ENCODE peak calls at places on chromosome 16, in six cellular contexts. One of them, this sample, is unnamed.

GRCh38 chr16:87297407-87297806 is 19.8 kb downstream of the C16orf95 start:
- DNase-seq in dorsolateral prefrontal cortex: no peak
- DNase-seq in skeletal muscle cell: no peak
- DNase-seq in HL-60: no peak
- DNase-seq in GM23248: no peak
- DNase-seq in adrenal gland: no peak
- DNase-seq in this sample: no peak

GRCh38 chr16:82507271-82507670 is 119.5 kb upstream of the CDH13 start:
- DNase-seq in dorsolateral prefrontal cortex: no peak
- DNase-seq in skeletal muscle cell: no peak
- DNase-seq in HL-60: no peak
- DNase-seq in GM23248: no peak
- DNase-seq in adrenal gland: no peak
- DNase-seq in this sample: no peak

GRCh38 chr16:87350031-87350430 is 32.8 kb upstream of the C16orf95 start:
- DNase-seq in dorsolateral prefrontal cortex: no peak
- DNase-seq in skeletal muscle cell: no peak
- DNase-seq in HL-60: no peak
- DNase-seq in GM23248: no peak
- DNase-seq in adrenal gland: no peak
- DNase-seq in this sample: no peak

GRCh38 chr16:57187508-57187854 is 1.4 kb downstream of the RSPRY1 start:
- DNase-seq in dorsolateral prefrontal cortex: no peak
- DNase-seq in skeletal muscle cell: no peak
- DNase-seq in HL-60: no peak
- DNase-seq in GM23248: no peak
- DNase-seq in adrenal gland: no peak
- DNase-seq in this sample: peak; percentile 29

GRCh38 chr16:72932677-72933335 is 115.1 kb downstream of the ZFHX3 start:
- DNase-seq in dorsolateral prefrontal cortex: no peak
- DNase-seq in skeletal muscle cell: no peak
- DNase-seq in HL-60: no peak
- DNase-seq in GM23248: no peak
- DNase-seq in adrenal gland: peak; percentile 49
- DNase-seq in this sample: no peak

GRCh38 chr16:8931864-8932263 is 31.8 kb downstream of the USP7 start:
- DNase-seq in dorsolateral prefrontal cortex: no peak
- DNase-seq in skeletal muscle cell: no peak
- DNase-seq in HL-60: no peak
- DNase-seq in GM23248: peak; percentile 66
- DNase-seq in adrenal gland: no peak
- DNase-seq in this sample: no peak

GRCh38 chr16:66366433-66367299 is at the start of gene CDH5:
- DNase-seq in dorsolateral prefrontal cortex: peak; percentile 57
- DNase-seq in skeletal muscle cell: no peak
- DNase-seq in HL-60: no peak
- DNase-seq in GM23248: peak; percentile 9
- DNase-seq in adrenal gland: peak; percentile 75
- DNase-seq in this sample: no peak

GRCh38 chr16:87351320-87351698 is 32.3 kb downstream of the FBXO31 start:
- DNase-seq in dorsolateral prefrontal cortex: peak; percentile 70
- DNase-seq in skeletal muscle cell: no peak
- DNase-seq in HL-60: no peak
- DNase-seq in GM23248: no peak
- DNase-seq in adrenal gland: no peak
- DNase-seq in this sample: no peak

GRCh38 chr16:14405611-14406537 is 224.2 kb downstream of the PARN start:
- DNase-seq in dorsolateral prefrontal cortex: no peak
- DNase-seq in skeletal muscle cell: no peak
- DNase-seq in HL-60: no peak
- DNase-seq in GM23248: peak; percentile 61
- DNase-seq in adrenal gland: no peak
- DNase-seq in this sample: peak; percentile 80

GRCh38 chr16:50153648-50154368 is 702 bp downstream of the TENT4B start:
- DNase-seq in dorsolateral prefrontal cortex: peak; percentile 8
- DNase-seq in skeletal muscle cell: no peak
- DNase-seq in HL-60: no peak
- DNase-seq in GM23248: peak; percentile 56
- DNase-seq in adrenal gland: peak; percentile 68
- DNase-seq in this sample: peak; percentile 60

GRCh38 chr16:16019488-16019887 is 70.1 kb downstream of the ABCC1 start:
- DNase-seq in dorsolateral prefrontal cortex: no peak
- DNase-seq in skeletal muscle cell: no peak
- DNase-seq in HL-60: no peak
- DNase-seq in GM23248: peak; percentile 89
- DNase-seq in adrenal gland: peak; percentile 66
- DNase-seq in this sample: no peak

GRCh38 chr16:71441348-71441781 is 489 bp downstream of the TLE7 start:
- DNase-seq in dorsolateral prefrontal cortex: no peak
- DNase-seq in skeletal muscle cell: no peak
- DNase-seq in HL-60: no peak
- DNase-seq in GM23248: no peak
- DNase-seq in adrenal gland: peak; percentile 18
- DNase-seq in this sample: no peak

GRCh38 chr16:57377080-57377841 is 5.0 kb downstream of the CX3CL1 start:
- DNase-seq in dorsolateral prefrontal cortex: no peak
- DNase-seq in skeletal muscle cell: no peak
- DNase-seq in HL-60: no peak
- DNase-seq in GM23248: no peak
- DNase-seq in adrenal gland: no peak
- DNase-seq in this sample: peak; percentile 83

GRCh38 chr16:49440156-49441065 is 66.8 kb downstream of the C16orf78 start:
- DNase-seq in dorsolateral prefrontal cortex: no peak
- DNase-seq in skeletal muscle cell: no peak
- DNase-seq in HL-60: no peak
- DNase-seq in GM23248: no peak
- DNase-seq in adrenal gland: no peak
- DNase-seq in this sample: no peak

GRCh38 chr16:54587176-54587515 is 300.6 kb upstream of the IRX3 start:
- DNase-seq in dorsolateral prefrontal cortex: no peak
- DNase-seq in skeletal muscle cell: no peak
- DNase-seq in HL-60: no peak
- DNase-seq in GM23248: no peak
- DNase-seq in adrenal gland: no peak
- DNase-seq in this sample: no peak

GRCh38 chr16:676565-677297 is 1.3 kb downstream of the RHBDL1 start:
- DNase-seq in dorsolateral prefrontal cortex: no peak
- DNase-seq in skeletal muscle cell: no peak
- DNase-seq in HL-60: no peak
- DNase-seq in GM23248: no peak
- DNase-seq in adrenal gland: no peak
- DNase-seq in this sample: no peak
- H3K4me3 ChIP-seq in dorsolateral prefrontal cortex: no peak overlapping the region
- H3K4me3 ChIP-seq in skeletal muscle cell: no peak overlapping the region
- H3K4me3 ChIP-seq in HL-60: no peak overlapping the region
- H3K4me3 ChIP-seq in GM23248: no peak overlapping the region
- H3K4me3 ChIP-seq in adrenal gland: no peak overlapping the region
- H3K4me3 ChIP-seq in this sample: no peak overlapping the region

DNA sequence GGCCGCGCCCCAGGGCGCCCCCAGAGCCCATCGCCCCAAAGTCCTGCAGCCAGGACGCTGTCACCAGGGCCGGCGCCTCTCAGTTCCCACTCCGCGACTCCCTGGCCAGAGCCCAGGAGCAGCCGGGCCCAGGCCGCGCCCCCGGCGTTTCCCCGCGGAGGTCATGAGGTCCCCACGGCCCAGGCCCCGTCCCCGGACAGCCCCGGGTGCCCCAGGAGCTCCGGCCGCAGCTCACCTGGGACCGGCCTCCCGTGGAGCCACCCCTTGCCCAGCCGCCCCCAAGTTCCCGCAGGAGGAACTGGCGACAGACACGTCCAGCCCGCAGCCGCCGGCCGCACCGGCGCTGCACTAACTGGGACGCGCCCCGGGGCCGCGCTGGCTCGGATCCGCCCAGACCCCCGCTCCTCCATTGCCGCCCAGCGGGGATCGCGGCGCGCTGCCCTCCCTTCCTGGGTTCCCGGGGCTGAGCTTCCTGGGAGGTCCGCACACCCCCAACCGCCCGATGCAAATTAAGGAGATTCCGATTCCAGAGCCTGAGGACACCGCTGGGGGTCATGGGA is 9.7 kb downstream of the AHSP start:
- DNase-seq in dorsolateral prefrontal cortex: no peak
- DNase-seq in skeletal muscle cell: no peak
- DNase-seq in HL-60: no peak
- DNase-seq in GM23248: no peak
- DNase-seq in adrenal gland: no peak
- DNase-seq in this sample: no peak
- H3K4me3 ChIP-seq in dorsolateral prefrontal cortex: peak overlapping the region; percentile 39
- H3K4me3 ChIP-seq in skeletal muscle cell: peak overlapping the region; percentile 27
- H3K4me3 ChIP-seq in HL-60: peak overlapping the region; percentile 4
- H3K4me3 ChIP-seq in GM23248: no peak overlapping the region
- H3K4me3 ChIP-seq in adrenal gland: peak overlapping the region; percentile 49
- H3K4me3 ChIP-seq in this sample: no peak overlapping the region

GRCh38 chr16:1999866-2000514 is 9.6 kb downstream of the ZNF598 start:
- DNase-seq in dorsolateral prefrontal cortex: no peak
- DNase-seq in skeletal muscle cell: no peak
- DNase-seq in HL-60: no peak
- DNase-seq in GM23248: no peak
- DNase-seq in adrenal gland: no peak
- DNase-seq in this sample: no peak

GRCh38 chr16:2001035-2001434 is 8.6 kb downstream of the ZNF598 start:
- DNase-seq in dorsolateral prefrontal cortex: no peak
- DNase-seq in skeletal muscle cell: no peak
- DNase-seq in HL-60: no peak
- DNase-seq in GM23248: no peak
- DNase-seq in adrenal gland: no peak
- DNase-seq in this sample: no peak

GRCh38 chr16:2002406-2003230 is 7.0 kb downstream of the ZNF598 start:
- DNase-seq in dorsolateral prefrontal cortex: no peak
- DNase-seq in skeletal muscle cell: no peak
- DNase-seq in HL-60: no peak
- DNase-seq in GM23248: no peak
- DNase-seq in adrenal gland: no peak
- DNase-seq in this sample: no peak

GRCh38 chr16:2003231-2003826 is 6.3 kb downstream of the ZNF598 start:
- DNase-seq in dorsolateral prefrontal cortex: no peak
- DNase-seq in skeletal muscle cell: no peak
- DNase-seq in HL-60: no peak
- DNase-seq in GM23248: no peak
- DNase-seq in adrenal gland: no peak
- DNase-seq in this sample: no peak

DNA sequence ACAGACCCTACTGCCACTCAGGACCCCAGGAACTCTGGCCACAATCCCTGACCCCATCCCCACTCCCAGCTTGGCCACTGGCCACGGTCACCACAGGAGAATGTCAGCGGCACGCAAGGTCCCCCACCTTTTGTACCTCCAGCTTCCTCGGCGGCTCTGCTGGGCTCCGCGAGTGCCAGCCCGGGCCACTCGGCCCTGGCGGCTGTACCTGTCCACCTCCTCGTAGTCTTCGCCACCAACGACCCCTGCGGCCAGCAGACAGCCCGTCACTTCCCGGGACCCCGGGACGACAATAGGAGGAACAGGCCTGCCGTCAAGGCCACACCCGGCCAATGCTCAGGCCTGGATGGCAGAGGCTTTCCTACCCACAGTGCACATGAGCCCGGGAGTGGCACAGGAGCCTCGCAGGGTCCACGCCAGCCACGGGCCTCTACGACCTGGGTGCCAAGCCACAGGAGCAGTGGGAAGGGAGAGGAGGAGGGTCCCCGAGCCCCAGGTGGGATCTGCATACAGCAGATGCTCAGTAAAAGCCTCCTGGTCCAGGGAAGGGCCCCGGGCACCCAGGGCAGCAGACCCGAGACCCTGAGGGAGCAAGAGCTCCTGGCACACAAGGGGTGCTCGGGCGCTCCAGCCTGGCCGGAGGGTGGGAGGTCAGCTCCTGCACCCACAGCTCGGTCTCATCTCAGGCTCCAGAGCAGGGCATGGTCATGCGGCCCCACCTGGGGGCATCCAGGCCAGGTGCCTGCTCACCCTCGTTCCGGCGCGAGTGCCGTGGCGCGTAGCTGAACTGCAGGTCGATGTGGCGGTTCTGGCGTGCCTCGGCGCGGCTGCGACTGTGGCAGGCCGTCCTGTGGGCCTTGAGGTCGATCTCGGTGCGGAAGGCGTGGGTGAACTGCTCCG is 7.9 kb downstream of the ZNF598 start:
- DNase-seq in dorsolateral prefrontal cortex: no peak
- DNase-seq in skeletal muscle cell: no peak
- DNase-seq in HL-60: no peak
- DNase-seq in GM23248: no peak
- DNase-seq in adrenal gland: no peak
- DNase-seq in this sample: no peak
- H3K4me3 ChIP-seq in dorsolateral prefrontal cortex: no peak overlapping the region
- H3K4me3 ChIP-seq in skeletal muscle cell: no peak overlapping the region
- H3K4me3 ChIP-seq in HL-60: no peak overlapping the region
- H3K4me3 ChIP-seq in GM23248: no peak overlapping the region
- H3K4me3 ChIP-seq in adrenal gland: no peak overlapping the region
- H3K4me3 ChIP-seq in this sample: no peak overlapping the region

GRCh38 chr16:1155353-1156110 is 2.6 kb downstream of the CACNA1H start:
- DNase-seq in dorsolateral prefrontal cortex: no peak
- DNase-seq in skeletal muscle cell: no peak
- DNase-seq in HL-60: no peak
- DNase-seq in GM23248: no peak
- DNase-seq in adrenal gland: no peak
- DNase-seq in this sample: no peak
- H3K4me3 ChIP-seq in dorsolateral prefrontal cortex: no peak overlapping the region
- H3K4me3 ChIP-seq in skeletal muscle cell: no peak overlapping the region
- H3K4me3 ChIP-seq in HL-60: no peak overlapping the region
- H3K4me3 ChIP-seq in GM23248: no peak overlapping the region
- H3K4me3 ChIP-seq in adrenal gland: no peak overlapping the region
- H3K4me3 ChIP-seq in this sample: no peak overlapping the region

DNA sequence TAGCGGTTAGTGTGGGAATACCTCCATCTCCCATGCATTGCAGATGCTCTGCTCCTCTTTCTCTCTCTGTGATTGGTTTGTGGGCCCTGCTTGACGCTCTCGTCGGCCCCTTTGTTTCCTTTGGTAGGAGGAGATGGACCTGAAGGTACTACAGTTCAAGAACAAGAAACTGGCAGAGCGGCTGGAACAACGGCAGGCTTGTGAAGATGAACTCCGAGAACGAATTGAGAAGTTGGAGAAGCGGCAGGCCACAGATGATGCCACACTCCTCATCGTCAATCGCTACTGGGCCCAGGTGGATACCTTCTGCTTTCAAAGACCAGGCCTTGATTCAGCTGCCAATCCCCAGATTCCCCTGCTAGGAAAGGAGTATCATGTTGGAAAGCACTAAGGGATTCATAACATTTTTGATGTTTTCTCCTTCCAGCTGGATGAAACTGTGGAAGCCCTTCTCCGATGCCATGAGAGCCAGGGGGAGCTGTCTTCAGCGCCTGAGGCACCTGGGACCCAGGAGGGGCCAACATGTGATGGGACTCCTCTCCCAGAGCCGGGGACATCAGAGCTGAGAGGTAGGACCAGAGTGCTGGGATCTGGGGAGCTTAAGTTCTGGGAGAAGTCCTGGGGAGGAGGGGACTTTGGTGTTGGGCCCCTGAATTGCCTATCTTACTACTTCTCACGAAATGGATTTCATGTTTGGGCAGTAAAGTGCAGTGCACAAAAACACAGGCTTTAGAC is 1.0 kb downstream of the RNF40 start:
- DNase-seq in dorsolateral prefrontal cortex: no peak
- DNase-seq in skeletal muscle cell: no peak
- DNase-seq in HL-60: no peak
- DNase-seq in GM23248: no peak
- DNase-seq in adrenal gland: no peak
- DNase-seq in this sample: no peak
- H3K4me3 ChIP-seq in dorsolateral prefrontal cortex: peak overlapping the region; percentile 90
- H3K4me3 ChIP-seq in skeletal muscle cell: peak overlapping the region; percentile 97
- H3K4me3 ChIP-seq in HL-60: peak overlapping the region; percentile 89
- H3K4me3 ChIP-seq in GM23248: peak overlapping the region; percentile 79
- H3K4me3 ChIP-seq in adrenal gland: peak overlapping the region; percentile 75
- H3K4me3 ChIP-seq in this sample: peak overlapping the region; percentile 80

This sample was measured in GM06990.